ENCODE peak calls at places on chromosomes 6 and 20, in nine cellular contexts. U is AG04450, Q is mucosa of descending colon, J is HL-60, O is AG10803, K is thoracic aorta, B is tibial artery, S is psoas muscle, N is fibroblast of mammary gland. G is an unnamed sample.

GRCh38 chr20:33693741-33694645 is 7.8 kb upstream of the E2F1 start:
- DNase-seq in U (no peak), Q (no peak), J (no peak), O (peak), K (no peak), B (peak), S (peak), N (no peak), G (no peak)

GRCh38 chr6:125149256-125150144 is 4.1 kb upstream of the TPD52L1 start:
- DNase-seq in U (no peak), Q (no peak), J (no peak), O (no peak), K (no peak), B (no peak), S (no peak), N (peak), G (no peak)

GRCh38 chr6:122736606-122737005 is 42.9 kb upstream of the FABP7 start:
- DNase-seq in U (no peak), Q (no peak), J (no peak), O (no peak), K (no peak), B (no peak), S (no peak), N (no peak), G (no peak)

GRCh38 chr20:56685879-56686278 is 56.8 kb downstream of the TFAP2C start:
- DNase-seq in U (no peak), Q (no peak), J (no peak), O (no peak), K (no peak), B (no peak), S (no peak), N (no peak), G (no peak)

GRCh38 chr6:65170273-65170672 is 536.8 kb downstream of the EYS start:
- DNase-seq in U (no peak), Q (no peak), J (no peak), O (no peak), K (no peak), B (no peak), S (no peak), N (peak), G (no peak)

GRCh38 chr6:150167479-150167873 is 24.6 kb downstream of the PPP1R14C start:
- DNase-seq in U (no peak), Q (no peak), J (no peak), O (no peak), K (no peak), B (no peak), S (no peak), N (no peak), G (no peak)

GRCh38 chr6:151141685-151142084 is 98.1 kb upstream of the AKAP12 start:
- DNase-seq in U (no peak), Q (no peak), J (no peak), O (no peak), K (no peak), B (no peak), S (no peak), N (peak), G (no peak)

GRCh38 chr6:2767327-2767985 is 2.3 kb downstream of the WRNIP1 start:
- DNase-seq in U (no peak), Q (no peak), J (no peak), O (no peak), K (no peak), B (no peak), S (no peak), N (no peak), G (no peak)

GRCh38 chr6:47321582-47321981 is 11.9 kb upstream of the TNFRSF21 start:
- DNase-seq in U (no peak), Q (no peak), J (peak), O (no peak), K (no peak), B (no peak), S (no peak), N (no peak), G (no peak)

GRCh38 chr6:29466241-29466640 is 9.3 kb downstream of the OR2H1 start:
- DNase-seq in U (no peak), Q (no peak), J (no peak), O (no peak), K (no peak), B (no peak), S (no peak), N (no peak), G (no peak)

GRCh38 chr6:134201716-134202115 is 116.2 kb downstream of the SGK1 start:
- DNase-seq in U (no peak), Q (no peak), J (peak), O (no peak), K (no peak), B (no peak), S (no peak), N (no peak), G (no peak)

GRCh38 chr20:38043512-38044300 is 10.2 kb downstream of the RPRD1B start:
- DNase-seq in U (no peak), Q (no peak), J (no peak), O (peak), K (no peak), B (no peak), S (peak), N (peak), G (no peak)

GRCh38 chr6:41430875-41431274 is 95.5 kb downstream of the NCR2 start:
- DNase-seq in U (no peak), Q (no peak), J (no peak), O (peak), K (no peak), B (no peak), S (peak), N (peak), G (no peak)

GRCh38 chr6:87993331-87993730 is 54.3 kb upstream of the SPACA1 start:
- DNase-seq in U (no peak), Q (no peak), J (no peak), O (no peak), K (no peak), B (no peak), S (no peak), N (peak), G (no peak)

GRCh38 chr6:71349395-71349794 is 60.8 kb downstream of the OGFRL1 start:
- DNase-seq in U (no peak), Q (no peak), J (no peak), O (peak), K (no peak), B (no peak), S (no peak), N (peak), G (peak)

GRCh38 chr6:108944707-108945685 is 96.8 kb downstream of the ARMC2 start:
- DNase-seq in U (peak), Q (no peak), J (no peak), O (peak), K (no peak), B (peak), S (peak), N (peak), G (no peak)

GRCh38 chr6:157281570-157281969 is 41.7 kb downstream of the TMEM242 start:
- DNase-seq in U (no peak), Q (no peak), J (no peak), O (peak), K (no peak), B (no peak), S (no peak), N (no peak), G (peak)

GRCh38 chr6:7604506-7604905 is 14.5 kb downstream of the SNRNP48 start:
- DNase-seq in U (no peak), Q (no peak), J (no peak), O (no peak), K (no peak), B (no peak), S (no peak), N (no peak), G (peak)

GRCh38 chr20:10309326-10309725 is 90.7 kb downstream of the SNAP25 start:
- DNase-seq in U (peak), Q (no peak), J (no peak), O (peak), K (no peak), B (no peak), S (no peak), N (peak), G (no peak)

GRCh38 chr6:164151161-164151728 is 736.7 kb downstream of the QKI start:
- DNase-seq in U (no peak), Q (no peak), J (no peak), O (no peak), K (no peak), B (no peak), S (no peak), N (no peak), G (no peak)

GRCh38 chr6:30741789-30742315 is 635 bp downstream of the FLOT1 start:
- DNase-seq in U (no peak), Q (no peak), J (no peak), O (no peak), K (no peak), B (no peak), S (no peak), N (no peak), G (peak)

GRCh38 chr6:34391711-34392496 is 565 bp downstream of the NUDT3 start:
- DNase-seq in U (no peak), Q (peak), J (peak), O (peak), K (no peak), B (peak), S (peak), N (peak), G (peak)

GRCh38 chr6:27251672-27252251 is 4.3 kb downstream of the PRSS16 start:
- DNase-seq in U (no peak), Q (peak), J (peak), O (peak), K (no peak), B (no peak), S (peak), N (peak), G (peak)

GRCh38 chr20:48638546-48638945 is 189.3 kb downstream of the PREX1 start:
- DNase-seq in U (no peak), Q (no peak), J (no peak), O (peak), K (no peak), B (no peak), S (no peak), N (peak), G (peak)

GRCh38 chr6:136408205-136408604 is 118.6 kb upstream of the BCLAF1 start:
- DNase-seq in U (no peak), Q (no peak), J (no peak), O (peak), K (no peak), B (no peak), S (no peak), N (peak), G (no peak)

GRCh38 chr6:41367700-41368099 is 32.3 kb downstream of the NCR2 start:
- DNase-seq in U (peak), Q (no peak), J (peak), O (peak), K (no peak), B (no peak), S (no peak), N (peak), G (no peak)

GRCh38 chr6:15441215-15441868 is 195.5 kb downstream of the JARID2 start:
- DNase-seq in U (no peak), Q (no peak), J (peak), O (peak), K (peak), B (no peak), S (no peak), N (peak), G (peak)

GRCh38 chr6:31888281-31889258 is 8.9 kb downstream of the EHMT2 start:
- DNase-seq in U (no peak), Q (no peak), J (peak), O (no peak), K (no peak), B (no peak), S (no peak), N (no peak), G (peak)

GRCh38 chr6:24855389-24856245 is 56.9 kb upstream of the ARMH2 start:
- DNase-seq in U (peak), Q (no peak), J (peak), O (peak), K (no peak), B (no peak), S (peak), N (peak), G (peak)

GRCh38 chr6:31645325-31645724 is 7.1 kb downstream of the BAG6 start:
- DNase-seq in U (no peak), Q (no peak), J (no peak), O (no peak), K (no peak), B (no peak), S (no peak), N (no peak), G (no peak)

GRCh38 chr20:10861086-10861485 is 187.3 kb upstream of the JAG1 start:
- DNase-seq in U (peak), Q (no peak), J (peak), O (peak), K (no peak), B (no peak), S (no peak), N (peak), G (peak)

GRCh38 chr20:46316984-46317684 is 8.8 kb upstream of the CDH22 start:
- DNase-seq in U (no peak), Q (no peak), J (no peak), O (no peak), K (no peak), B (no peak), S (peak), N (no peak), G (no peak)

GRCh38 chr20:47336013-47336754 is 20.3 kb downstream of the ZMYND8 start:
- DNase-seq in U (no peak), Q (no peak), J (no peak), O (peak), K (no peak), B (no peak), S (peak), N (peak), G (no peak)

GRCh38 chr20:11013801-11014200 is 340.0 kb upstream of the JAG1 start:
- DNase-seq in U (no peak), Q (no peak), J (no peak), O (no peak), K (no peak), B (no peak), S (no peak), N (no peak), G (no peak)

GRCh38 chr20:38825901-38826625 is 20.6 kb downstream of the PPP1R16B start:
- DNase-seq in U (peak), Q (no peak), J (no peak), O (peak), K (no peak), B (no peak), S (no peak), N (peak), G (no peak)

GRCh38 chr6:55469829-55470438 is 109.1 kb downstream of the HMGCLL1 start:
- DNase-seq in U (no peak), Q (no peak), J (no peak), O (no peak), K (no peak), B (no peak), S (no peak), N (peak), G (peak)

GRCh38 chr6:145743325-145743724 is 8.0 kb upstream of the EPM2A start:
- DNase-seq in U (no peak), Q (no peak), J (peak), O (no peak), K (no peak), B (no peak), S (no peak), N (no peak), G (no peak)
- H3K4me3 ChIP-seq in U (no peak), Q (no peak), J (no peak), O (no peak), K (no peak), B (no peak), S (no peak), N (no peak), G (no peak)

DNA sequence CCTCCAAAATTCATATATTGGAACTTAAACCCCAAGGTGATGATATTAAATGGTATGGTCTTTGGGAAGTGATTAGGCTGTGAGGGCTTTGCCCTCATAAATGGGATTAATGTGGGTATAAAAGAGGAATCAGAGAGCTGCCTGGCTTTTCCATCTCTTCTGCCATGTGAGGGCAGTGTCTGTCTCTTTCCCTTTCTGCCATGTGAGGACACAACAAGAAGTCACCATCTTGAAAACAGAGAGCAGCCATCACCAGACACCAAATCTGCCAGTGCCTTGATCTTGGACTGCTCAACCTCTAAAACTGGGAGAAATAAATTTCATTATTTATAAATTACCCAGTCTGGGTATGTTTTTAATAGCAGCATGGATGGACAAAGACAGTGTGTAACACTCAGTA is 263.0 kb downstream of the PAX1 start:
- DNase-seq in U (no peak), Q (no peak), J (no peak), O (no peak), K (no peak), B (no peak), S (no peak), N (peak), G (no peak)
- TF ChIP-seq CTCF in U (no peak), Q (no peak), J (no peak), O (peak), K (no peak), B (no peak), S (no peak), N (peak), G (no peak)

DNA sequence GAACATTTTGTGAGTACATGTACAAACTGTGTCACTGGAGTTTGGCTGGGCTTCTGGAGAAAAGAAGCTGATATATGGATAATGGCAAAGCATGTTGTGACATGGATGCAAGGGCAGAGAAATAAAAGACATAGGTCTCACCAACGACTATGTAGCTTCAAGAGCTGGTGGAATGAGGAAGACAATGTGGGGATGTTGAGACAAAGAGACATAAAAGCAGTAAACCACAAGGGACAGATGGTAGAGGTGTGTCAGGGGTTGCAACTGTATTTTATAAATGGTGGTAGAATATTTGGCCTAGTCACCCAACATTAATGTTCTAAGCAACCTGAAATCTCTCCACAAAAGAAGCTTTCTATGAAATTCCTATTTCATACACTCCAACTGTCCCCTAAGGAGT is 199.0 kb downstream of the KCNQ5 start:
- DNase-seq in U (no peak), Q (no peak), J (peak), O (no peak), K (no peak), B (no peak), S (no peak), N (no peak), G (no peak)
- H3K4me3 ChIP-seq in U (no peak), Q (no peak), J (no peak), O (no peak), K (no peak), B (no peak), S (no peak), N (no peak), G (no peak)

GRCh38 chr20:21110811-21111210 is 4.7 kb upstream of the LINC00237 start:
- DNase-seq in U (no peak), Q (no peak), J (no peak), O (no peak), K (no peak), B (no peak), S (no peak), N (no peak), G (no peak)

GRCh38 chr20:21109144-21109543 is 3.0 kb upstream of the LINC00237 start:
- DNase-seq in U (no peak), Q (no peak), J (no peak), O (no peak), K (no peak), B (no peak), S (no peak), N (peak), G (no peak)

GRCh38 chr20:21113697-21114096 is 7.5 kb upstream of the LINC00237 start:
- DNase-seq in U (no peak), Q (no peak), J (no peak), O (no peak), K (no peak), B (no peak), S (no peak), N (no peak), G (no peak)

GRCh38 chr20:21114584-21114983 is 8.4 kb upstream of the LINC00237 start:
- DNase-seq in U (no peak), Q (no peak), J (no peak), O (no peak), K (no peak), B (no peak), S (no peak), N (no peak), G (no peak)

GRCh38 chr20:21111416-21111815 is 5.3 kb upstream of the LINC00237 start:
- DNase-seq in U (no peak), Q (no peak), J (no peak), O (no peak), K (no peak), B (no peak), S (no peak), N (no peak), G (no peak)
- TF ChIP-seq CTCF in U (no peak), Q (no peak), J (no peak), O (no peak), K (no peak), B (no peak), S (no peak), N (no peak), G (no peak)

DNA sequence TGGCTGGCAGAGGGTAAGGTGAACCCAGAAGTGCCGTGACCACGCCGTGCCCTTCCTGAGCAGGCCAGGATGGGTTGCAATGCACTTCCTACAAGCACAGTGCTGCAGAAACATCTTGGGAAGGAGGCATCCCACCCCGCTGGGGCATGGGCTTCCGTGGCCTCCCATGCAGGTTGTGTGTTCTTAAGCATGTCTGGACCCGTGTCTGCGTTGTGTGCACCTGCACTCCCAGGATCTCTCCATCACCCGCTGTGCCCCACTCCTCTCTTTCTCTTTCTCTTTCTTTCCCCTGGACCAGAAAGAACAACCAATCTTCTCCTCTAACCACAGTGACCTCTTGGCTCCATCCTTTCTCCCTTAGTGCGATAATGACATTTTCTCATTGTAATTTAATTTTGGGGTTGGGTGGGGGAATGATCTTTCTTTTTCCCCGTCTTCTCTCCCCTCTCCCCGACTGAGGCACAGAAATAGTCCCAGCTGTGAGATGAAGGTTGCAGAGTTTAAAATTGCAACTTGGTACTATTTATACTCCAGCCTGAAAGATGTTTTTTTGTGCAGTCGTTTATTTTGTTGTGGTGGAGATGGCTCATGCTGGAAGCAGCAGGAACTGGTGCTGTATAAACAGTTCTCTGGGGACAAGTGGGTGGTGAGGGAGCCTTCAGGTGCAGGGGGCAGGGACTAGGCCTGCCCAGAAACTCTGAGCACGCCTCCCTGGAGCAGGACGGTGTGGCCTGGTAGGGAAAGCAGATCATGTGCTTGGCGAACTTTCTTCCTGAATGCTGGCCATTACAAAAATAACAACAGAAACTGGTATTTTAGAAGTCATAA is 20.5 kb downstream of the BCAS4 start:
- DNase-seq in U (peak), Q (no peak), J (no peak), O (peak), K (no peak), B (peak), S (no peak), N (peak), G (peak)
- H3K4me3 ChIP-seq in U (peak), Q (no peak), J (no peak), O (no peak), K (peak), B (no peak), S (no peak), N (no peak), G (peak)

G was measured in GM12865.